ENCODE peak calls at places on chromosomes 12 and 14, in four cellular contexts. One of them, this sample, is unnamed.

GRCh38 chr12:93261505-93262094 is 116.1 kb upstream of the NUDT4 start:
- DNase-seq in H1: no peak
- DNase-seq in HepG2: no peak
- DNase-seq in K562: no peak
- DNase-seq in this sample: no peak

GRCh38 chr14:94850332-94851211 is 80.7 kb upstream of the GSC start:
- DNase-seq in H1: no peak
- DNase-seq in HepG2: no peak
- DNase-seq in K562: no peak
- DNase-seq in this sample: no peak

GRCh38 chr12:1634149-1634548 is 5.1 kb downstream of the WNT5B start:
- DNase-seq in H1: no peak
- DNase-seq in HepG2: no peak
- DNase-seq in K562: no peak
- DNase-seq in this sample: no peak

GRCh38 chr12:106455100-106455499 is 97.6 kb downstream of the POLR3B start:
- DNase-seq in H1: no peak
- DNase-seq in HepG2: no peak
- DNase-seq in K562: no peak
- DNase-seq in this sample: peak

GRCh38 chr12:31326689-31327659 is 1.0 kb upstream of the SINHCAF start:
- DNase-seq in H1: no peak
- DNase-seq in HepG2: no peak
- DNase-seq in K562: no peak
- DNase-seq in this sample: no peak

GRCh38 chr14:103594265-103594664 is 31.5 kb downstream of the COA8 start:
- DNase-seq in H1: no peak
- DNase-seq in HepG2: peak
- DNase-seq in K562: no peak
- DNase-seq in this sample: no peak

GRCh38 chr14:29016050-29016900 is 249.7 kb downstream of the FOXG1 start:
- DNase-seq in H1: peak
- DNase-seq in HepG2: peak
- DNase-seq in K562: peak
- DNase-seq in this sample: no peak

GRCh38 chr12:122681814-122682213 is 21.3 kb downstream of the HCAR2 start:
- DNase-seq in H1: no peak
- DNase-seq in HepG2: no peak
- DNase-seq in K562: no peak
- DNase-seq in this sample: peak

GRCh38 chr12:115455268-115455681 is 771.3 kb upstream of the TBX3 start:
- DNase-seq in H1: no peak
- DNase-seq in HepG2: peak
- DNase-seq in K562: no peak
- DNase-seq in this sample: no peak

GRCh38 chr12:65699251-65699650 is 125.0 kb upstream of the HMGA2 start:
- DNase-seq in H1: no peak
- DNase-seq in HepG2: no peak
- DNase-seq in K562: no peak
- DNase-seq in this sample: no peak

GRCh38 chr12:47814539-47815170 is 5.0 kb downstream of the HDAC7 start:
- DNase-seq in H1: no peak
- DNase-seq in HepG2: no peak
- DNase-seq in K562: no peak
- DNase-seq in this sample: no peak

GRCh38 chr14:100546051-100546443 is 41.2 kb downstream of the BEGAIN start:
- DNase-seq in H1: no peak
- DNase-seq in HepG2: no peak
- DNase-seq in K562: peak
- DNase-seq in this sample: no peak

GRCh38 chr12:110501378-110501721 is 561 bp downstream of the VPS29 start:
- DNase-seq in H1: no peak
- DNase-seq in HepG2: peak
- DNase-seq in K562: no peak
- DNase-seq in this sample: no peak

GRCh38 chr14:35140718-35141581 is 18.6 kb downstream of the PRORP start:
- DNase-seq in H1: no peak
- DNase-seq in HepG2: peak
- DNase-seq in K562: no peak
- DNase-seq in this sample: no peak

GRCh38 chr12:130713581-130713991 is 2.5 kb downstream of the RIMBP2 start:
- DNase-seq in H1: no peak
- DNase-seq in HepG2: no peak
- DNase-seq in K562: no peak
- DNase-seq in this sample: no peak

GRCh38 chr14:92099802-92100201 is 6.6 kb downstream of the ATXN3 start:
- DNase-seq in H1: no peak
- DNase-seq in HepG2: no peak
- DNase-seq in K562: no peak
- DNase-seq in this sample: no peak

GRCh38 chr12:52200783-52201519 is 9.1 kb upstream of the KRT80 start:
- DNase-seq in H1: no peak
- DNase-seq in HepG2: no peak
- DNase-seq in K562: no peak
- DNase-seq in this sample: no peak

GRCh38 chr12:15834575-15834974 is 45.4 kb upstream of the EPS8 start:
- DNase-seq in H1: no peak
- DNase-seq in HepG2: no peak
- DNase-seq in K562: no peak
- DNase-seq in this sample: no peak

GRCh38 chr14:65287264-65288131 is 125.0 kb upstream of the FUT8 start:
- DNase-seq in H1: no peak
- DNase-seq in HepG2: no peak
- DNase-seq in K562: no peak
- DNase-seq in this sample: no peak

GRCh38 chr14:65291561-65291960 is 121.0 kb upstream of the FUT8 start:
- DNase-seq in H1: no peak
- DNase-seq in HepG2: no peak
- DNase-seq in K562: no peak
- DNase-seq in this sample: no peak

GRCh38 chr14:65286443-65286842 is 126.1 kb upstream of the FUT8 start:
- DNase-seq in H1: no peak
- DNase-seq in HepG2: peak
- DNase-seq in K562: no peak
- DNase-seq in this sample: no peak

GRCh38 chr14:65296402-65296801 is 116.1 kb upstream of the FUT8 start:
- DNase-seq in H1: no peak
- DNase-seq in HepG2: no peak
- DNase-seq in K562: no peak
- DNase-seq in this sample: no peak

DNA sequence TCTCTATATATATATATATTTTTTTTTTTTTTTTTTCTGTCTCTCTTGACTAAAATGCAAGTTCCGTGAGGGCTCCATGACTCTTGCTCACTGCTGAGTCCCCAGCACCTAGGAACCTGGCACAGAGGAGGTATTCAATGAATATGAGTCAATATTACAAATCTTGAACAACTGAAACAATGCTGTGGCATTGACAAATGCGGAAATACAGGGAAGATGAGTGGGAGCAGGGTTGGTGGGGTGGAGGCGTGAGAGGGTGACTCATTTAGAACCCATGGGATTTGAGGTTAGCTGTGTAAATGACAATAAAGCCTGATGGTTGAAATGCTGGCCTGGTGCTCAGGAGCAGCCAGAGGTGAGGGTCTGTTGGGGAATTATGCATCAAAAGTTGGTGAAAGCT is 121.7 kb upstream of the FUT8 start:
- DNase-seq in H1: no peak
- DNase-seq in HepG2: peak
- DNase-seq in K562: no peak
- DNase-seq in this sample: no peak
- TF ChIP-seq KDM1A in H1: no peak
- TF ChIP-seq KDM1A in HepG2: no peak
- TF ChIP-seq KDM1A in K562: no peak
- TF ChIP-seq KDM1A in this sample: no peak

DNA sequence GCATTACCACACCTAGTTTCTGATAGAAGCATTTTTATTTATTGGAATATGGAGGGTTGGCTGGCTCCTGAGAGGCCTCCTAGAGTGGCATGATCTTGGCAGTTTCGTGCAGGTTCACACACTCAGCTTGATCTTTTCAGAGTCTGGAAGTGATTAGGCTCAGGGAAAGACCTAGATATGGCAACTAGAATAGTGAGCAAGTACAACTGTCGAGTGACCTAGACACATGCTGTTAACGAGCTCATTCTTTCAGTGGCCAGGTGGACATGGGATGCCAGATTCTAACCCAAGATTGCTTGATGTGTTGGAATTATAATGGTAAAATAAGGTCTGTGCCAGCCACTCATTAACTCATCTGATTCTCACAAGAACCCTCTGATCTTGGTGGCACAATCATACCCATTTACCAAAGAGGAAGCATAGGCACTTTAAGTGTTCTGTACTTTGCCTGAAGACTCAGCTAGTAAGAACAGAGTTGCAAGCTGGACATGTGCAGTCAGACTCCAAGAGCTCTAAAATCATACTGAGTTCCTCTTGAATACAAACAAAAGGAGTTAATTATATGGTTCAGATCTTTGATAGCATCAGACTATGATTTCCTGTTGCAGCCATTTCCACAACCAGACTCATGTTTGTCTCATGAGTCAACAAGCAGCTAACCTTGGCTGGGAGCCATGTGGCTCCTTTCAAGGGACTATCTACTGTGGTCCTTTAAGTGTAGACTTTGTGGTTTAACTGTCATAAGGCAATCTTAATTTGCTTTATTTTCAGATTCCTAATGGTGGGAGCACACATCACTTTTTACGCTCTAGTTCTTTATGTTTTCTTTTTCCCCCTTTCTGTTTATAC is 144.2 kb downstream of the PLEKHA5 start:
- DNase-seq in H1: no peak
- DNase-seq in HepG2: peak
- DNase-seq in K562: no peak
- DNase-seq in this sample: no peak
- TF ChIP-seq ZNF274 in H1: no peak
- TF ChIP-seq ZNF274 in HepG2: no peak
- TF ChIP-seq ZNF274 in K562: no peak
- TF ChIP-seq ZNF274 in this sample: no peak

GRCh38 chr12:42119085-42119633 is 25.5 kb downstream of the GXYLT1 start:
- DNase-seq in H1: no peak
- DNase-seq in HepG2: no peak
- DNase-seq in K562: no peak
- DNase-seq in this sample: no peak
- TF ChIP-seq KDM1A in H1: no peak
- TF ChIP-seq KDM1A in HepG2: no peak
- TF ChIP-seq KDM1A in K562: no peak
- TF ChIP-seq KDM1A in this sample: no peak

GRCh38 chr14:75280448-75280830 is 1.8 kb downstream of the FOS start:
- DNase-seq in H1: no peak
- DNase-seq in HepG2: no peak
- DNase-seq in K562: no peak
- DNase-seq in this sample: no peak

GRCh38 chr14:75281691-75282000 is 3.0 kb downstream of the FOS start:
- DNase-seq in H1: no peak
- DNase-seq in HepG2: no peak
- DNase-seq in K562: no peak
- DNase-seq in this sample: no peak

GRCh38 chr14:75283162-75283883 is 4.7 kb downstream of the FOS start:
- DNase-seq in H1: no peak
- DNase-seq in HepG2: peak
- DNase-seq in K562: peak
- DNase-seq in this sample: no peak

GRCh38 chr14:75280831-75281690 is 2.4 kb downstream of the FOS start:
- DNase-seq in H1: no peak
- DNase-seq in HepG2: no peak
- DNase-seq in K562: no peak
- DNase-seq in this sample: no peak

GRCh38 chr14:75282166-75282547 is 3.5 kb downstream of the FOS start:
- DNase-seq in H1: no peak
- DNase-seq in HepG2: no peak
- DNase-seq in K562: no peak
- DNase-seq in this sample: no peak
- TF ChIP-seq ZNF274 in H1: no peak
- TF ChIP-seq ZNF274 in HepG2: no peak
- TF ChIP-seq ZNF274 in K562: no peak
- TF ChIP-seq ZNF274 in this sample: no peak

GRCh38 chr14:105338392-105338791 is 23.8 kb downstream of the PACS2 start:
- DNase-seq in H1: no peak
- DNase-seq in HepG2: no peak
- DNase-seq in K562: no peak
- DNase-seq in this sample: no peak
- TF ChIP-seq KDM1A in H1: no peak
- TF ChIP-seq KDM1A in HepG2: no peak
- TF ChIP-seq KDM1A in K562: no peak
- TF ChIP-seq KDM1A in this sample: no peak

DNA sequence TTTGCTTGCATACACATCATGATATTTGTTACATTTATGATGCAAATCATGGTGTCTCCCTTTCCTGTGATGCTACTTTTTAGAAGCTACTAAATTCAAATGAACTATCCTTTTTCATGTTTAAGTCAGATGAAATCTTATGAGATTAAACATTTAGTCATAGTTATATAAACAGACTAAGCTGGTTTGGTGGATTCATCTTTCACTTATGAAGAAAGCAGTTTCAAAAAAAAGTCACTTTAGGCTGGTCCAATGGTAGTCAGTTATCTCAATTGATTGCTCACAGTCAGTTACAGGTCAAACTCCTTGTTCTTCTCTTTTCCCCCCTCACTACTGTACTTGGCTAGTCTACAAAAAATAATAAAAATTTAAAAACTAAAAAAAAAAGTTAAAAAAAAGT is 19.7 kb downstream of the SYCP3 start:
- DNase-seq in H1: no peak
- DNase-seq in HepG2: no peak
- DNase-seq in K562: no peak
- DNase-seq in this sample: no peak
- TF ChIP-seq ZNF274 in H1: no peak
- TF ChIP-seq ZNF274 in HepG2: no peak
- TF ChIP-seq ZNF274 in K562: no peak
- TF ChIP-seq ZNF274 in this sample: no peak